ENCODE peak calls at places on chromosome 5, in seven cellular contexts. One of them, this sample, is unnamed.

GRCh38 chr5:141806626-141807025 is 71.6 kb downstream of the PCDH1 start:
- DNase-seq in glutamatergic neuron: no peak
- DNase-seq in cardiac muscle cell: no peak
- DNase-seq in choroid plexus epithelial cell: no peak
- DNase-seq in A549: no peak
- DNase-seq in progenitor cell of endocrine pancreas: no peak
- DNase-seq in GM20000: no peak
- DNase-seq in this sample: no peak

GRCh38 chr5:107463731-107464130 is 207.0 kb downstream of the EFNA5 start:
- DNase-seq in glutamatergic neuron: no peak
- DNase-seq in cardiac muscle cell: no peak
- DNase-seq in choroid plexus epithelial cell: no peak
- DNase-seq in A549: no peak
- DNase-seq in progenitor cell of endocrine pancreas: no peak
- DNase-seq in GM20000: no peak
- DNase-seq in this sample: no peak

GRCh38 chr5:61482980-61483379 is 150.9 kb downstream of the ZSWIM6 start:
- DNase-seq in glutamatergic neuron: no peak
- DNase-seq in cardiac muscle cell: no peak
- DNase-seq in choroid plexus epithelial cell: no peak
- DNase-seq in A549: no peak
- DNase-seq in progenitor cell of endocrine pancreas: no peak
- DNase-seq in GM20000: no peak
- DNase-seq in this sample: no peak

GRCh38 chr5:19928556-19929421 is 59.2 kb downstream of the CDH18 start:
- DNase-seq in glutamatergic neuron: no peak
- DNase-seq in cardiac muscle cell: peak
- DNase-seq in choroid plexus epithelial cell: peak
- DNase-seq in A549: peak
- DNase-seq in progenitor cell of endocrine pancreas: no peak
- DNase-seq in GM20000: no peak
- DNase-seq in this sample: no peak

GRCh38 chr5:140549237-140550144 is 2.0 kb downstream of the EIF4EBP3 start:
- DNase-seq in glutamatergic neuron: no peak
- DNase-seq in cardiac muscle cell: peak
- DNase-seq in choroid plexus epithelial cell: peak
- DNase-seq in A549: no peak
- DNase-seq in progenitor cell of endocrine pancreas: no peak
- DNase-seq in GM20000: no peak
- DNase-seq in this sample: no peak

GRCh38 chr5:97501965-97502305 is 318.9 kb upstream of the RIOK2 start:
- DNase-seq in glutamatergic neuron: no peak
- DNase-seq in cardiac muscle cell: peak
- DNase-seq in choroid plexus epithelial cell: peak
- DNase-seq in A549: no peak
- DNase-seq in progenitor cell of endocrine pancreas: no peak
- DNase-seq in GM20000: no peak
- DNase-seq in this sample: no peak

GRCh38 chr5:89071941-89072331 is 189.0 kb upstream of the MEF2C start:
- DNase-seq in glutamatergic neuron: no peak
- DNase-seq in cardiac muscle cell: no peak
- DNase-seq in choroid plexus epithelial cell: no peak
- DNase-seq in A549: no peak
- DNase-seq in progenitor cell of endocrine pancreas: no peak
- DNase-seq in GM20000: peak
- DNase-seq in this sample: peak

GRCh38 chr5:157312492-157312891 is 46.6 kb downstream of the CYFIP2 start:
- DNase-seq in glutamatergic neuron: peak
- DNase-seq in cardiac muscle cell: peak
- DNase-seq in choroid plexus epithelial cell: peak
- DNase-seq in A549: peak
- DNase-seq in progenitor cell of endocrine pancreas: peak
- DNase-seq in GM20000: peak
- DNase-seq in this sample: peak

GRCh38 chr5:151248651-151249050 is 4.3 kb upstream of the GM2A start:
- DNase-seq in glutamatergic neuron: no peak
- DNase-seq in cardiac muscle cell: no peak
- DNase-seq in choroid plexus epithelial cell: no peak
- DNase-seq in A549: no peak
- DNase-seq in progenitor cell of endocrine pancreas: no peak
- DNase-seq in GM20000: no peak
- DNase-seq in this sample: no peak

GRCh38 chr5:137563646-137564474 is 64.7 kb upstream of the SPOCK1 start:
- DNase-seq in glutamatergic neuron: no peak
- DNase-seq in cardiac muscle cell: peak
- DNase-seq in choroid plexus epithelial cell: peak
- DNase-seq in A549: no peak
- DNase-seq in progenitor cell of endocrine pancreas: no peak
- DNase-seq in GM20000: no peak
- DNase-seq in this sample: no peak

GRCh38 chr5:77379558-77380061 is 112.5 kb downstream of the WDR41 start:
- DNase-seq in glutamatergic neuron: no peak
- DNase-seq in cardiac muscle cell: no peak
- DNase-seq in choroid plexus epithelial cell: no peak
- DNase-seq in A549: no peak
- DNase-seq in progenitor cell of endocrine pancreas: no peak
- DNase-seq in GM20000: peak
- DNase-seq in this sample: peak

GRCh38 chr5:109693535-109694152 is 3.9 kb downstream of the MAN2A1 start:
- DNase-seq in glutamatergic neuron: no peak
- DNase-seq in cardiac muscle cell: peak
- DNase-seq in choroid plexus epithelial cell: peak
- DNase-seq in A549: no peak
- DNase-seq in progenitor cell of endocrine pancreas: no peak
- DNase-seq in GM20000: no peak
- DNase-seq in this sample: no peak

GRCh38 chr5:153050496-153051179 is 439.8 kb upstream of the GRIA1 start:
- DNase-seq in glutamatergic neuron: no peak
- DNase-seq in cardiac muscle cell: no peak
- DNase-seq in choroid plexus epithelial cell: no peak
- DNase-seq in A549: no peak
- DNase-seq in progenitor cell of endocrine pancreas: no peak
- DNase-seq in GM20000: no peak
- DNase-seq in this sample: no peak

GRCh38 chr5:88785396-88786216 is 97.4 kb downstream of the MEF2C start:
- DNase-seq in glutamatergic neuron: no peak
- DNase-seq in cardiac muscle cell: peak
- DNase-seq in choroid plexus epithelial cell: peak
- DNase-seq in A549: peak
- DNase-seq in progenitor cell of endocrine pancreas: no peak
- DNase-seq in GM20000: no peak
- DNase-seq in this sample: no peak

DNA sequence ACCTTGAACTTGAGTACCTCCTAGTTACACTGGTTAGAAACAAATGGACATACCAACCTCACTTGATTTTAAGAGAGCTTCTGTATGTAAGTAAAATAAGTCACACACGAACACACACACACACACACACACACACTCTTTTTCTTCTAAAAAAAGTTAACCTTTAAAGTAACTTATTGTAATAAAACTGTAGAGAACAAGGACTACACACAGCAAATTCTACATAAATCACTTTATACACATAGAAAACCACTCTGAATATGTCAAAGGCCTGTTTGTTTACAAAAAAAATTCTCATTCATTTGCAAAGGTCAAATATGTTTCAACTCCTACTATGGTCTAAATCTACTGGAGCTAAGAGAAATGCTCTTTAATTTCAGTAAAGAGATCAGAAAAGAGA is 29.1 kb downstream of the GIN1 start:
- DNase-seq in glutamatergic neuron: no peak
- DNase-seq in cardiac muscle cell: no peak
- DNase-seq in choroid plexus epithelial cell: no peak
- DNase-seq in A549: no peak
- DNase-seq in progenitor cell of endocrine pancreas: no peak
- DNase-seq in GM20000: no peak
- DNase-seq in this sample: no peak
- TF ChIP-seq CTCF in glutamatergic neuron: no peak
- TF ChIP-seq CTCF in cardiac muscle cell: no peak
- TF ChIP-seq CTCF in choroid plexus epithelial cell: no peak
- TF ChIP-seq CTCF in A549: no peak
- TF ChIP-seq CTCF in progenitor cell of endocrine pancreas: no peak
- TF ChIP-seq CTCF in GM20000: no peak
- TF ChIP-seq CTCF in this sample: no peak

GRCh38 chr5:169871816-169872215 is 108.5 kb downstream of the INSYN2B start:
- DNase-seq in glutamatergic neuron: no peak
- DNase-seq in cardiac muscle cell: no peak
- DNase-seq in choroid plexus epithelial cell: peak
- DNase-seq in A549: no peak
- DNase-seq in progenitor cell of endocrine pancreas: no peak
- DNase-seq in GM20000: no peak
- DNase-seq in this sample: no peak
- TF ChIP-seq CTCF in glutamatergic neuron: no peak
- TF ChIP-seq CTCF in cardiac muscle cell: no peak
- TF ChIP-seq CTCF in choroid plexus epithelial cell: no peak
- TF ChIP-seq CTCF in A549: no peak
- TF ChIP-seq CTCF in progenitor cell of endocrine pancreas: no peak
- TF ChIP-seq CTCF in GM20000: no peak
- TF ChIP-seq CTCF in this sample: no peak

GRCh38 chr5:81214848-81215247 is 18.3 kb upstream of the CKMT2 start:
- DNase-seq in glutamatergic neuron: no peak
- DNase-seq in cardiac muscle cell: no peak
- DNase-seq in choroid plexus epithelial cell: no peak
- DNase-seq in A549: no peak
- DNase-seq in progenitor cell of endocrine pancreas: no peak
- DNase-seq in GM20000: no peak
- DNase-seq in this sample: no peak
- TF ChIP-seq CTCF in glutamatergic neuron: no peak
- TF ChIP-seq CTCF in cardiac muscle cell: no peak
- TF ChIP-seq CTCF in choroid plexus epithelial cell: no peak
- TF ChIP-seq CTCF in A549: no peak
- TF ChIP-seq CTCF in progenitor cell of endocrine pancreas: no peak
- TF ChIP-seq CTCF in GM20000: no peak
- TF ChIP-seq CTCF in this sample: no peak

GRCh38 chr5:35030426-35030825 is 17.3 kb downstream of the AGXT2 start:
- DNase-seq in glutamatergic neuron: no peak
- DNase-seq in cardiac muscle cell: no peak
- DNase-seq in choroid plexus epithelial cell: no peak
- DNase-seq in A549: peak
- DNase-seq in progenitor cell of endocrine pancreas: no peak
- DNase-seq in GM20000: no peak
- DNase-seq in this sample: no peak
- TF ChIP-seq CTCF in glutamatergic neuron: no peak
- TF ChIP-seq CTCF in cardiac muscle cell: no peak
- TF ChIP-seq CTCF in choroid plexus epithelial cell: no peak
- TF ChIP-seq CTCF in A549: no peak
- TF ChIP-seq CTCF in progenitor cell of endocrine pancreas: no peak
- TF ChIP-seq CTCF in GM20000: no peak
- TF ChIP-seq CTCF in this sample: peak

DNA sequence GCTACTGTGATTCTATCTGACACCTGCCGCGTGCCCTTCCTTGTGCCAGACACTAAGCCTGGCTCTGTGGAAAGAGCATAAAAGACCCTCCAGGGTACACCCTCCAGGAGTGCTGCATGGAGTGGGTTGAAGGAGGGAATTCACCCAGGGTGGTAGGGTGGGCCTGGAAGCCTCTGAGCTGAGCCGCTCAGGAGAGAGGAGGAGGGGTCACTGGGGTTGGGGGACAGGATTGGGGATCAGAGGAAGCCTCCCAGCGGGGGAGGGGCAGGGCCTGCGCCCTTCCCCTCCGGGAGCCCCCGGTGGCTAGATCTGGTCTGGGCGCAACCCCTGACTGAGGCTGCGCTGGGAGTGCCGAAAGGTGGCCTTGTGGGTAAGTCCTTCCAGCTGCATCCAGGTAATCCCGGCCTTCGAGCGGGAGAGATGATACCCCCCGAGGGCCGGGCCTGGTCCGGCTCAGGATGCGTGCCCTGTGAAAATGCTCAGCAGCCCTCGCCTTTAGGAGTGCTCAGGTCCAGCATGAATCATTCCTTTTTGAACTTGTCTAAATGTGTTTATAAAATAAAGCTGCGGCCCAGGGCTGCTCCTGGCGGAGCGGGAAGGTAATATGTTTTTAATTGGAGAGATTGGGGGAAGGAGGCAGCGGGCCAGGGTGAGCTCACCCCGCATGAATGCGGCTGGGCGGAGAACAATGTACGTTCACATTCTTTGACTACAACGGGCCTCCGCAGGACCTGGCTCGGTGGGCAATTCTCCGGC is 118.1 kb upstream of the SMIM23 start:
- DNase-seq in glutamatergic neuron: no peak
- DNase-seq in cardiac muscle cell: peak
- DNase-seq in choroid plexus epithelial cell: peak
- DNase-seq in A549: no peak
- DNase-seq in progenitor cell of endocrine pancreas: no peak
- DNase-seq in GM20000: no peak
- DNase-seq in this sample: no peak
- TF ChIP-seq CTCF in glutamatergic neuron: no peak
- TF ChIP-seq CTCF in cardiac muscle cell: peak
- TF ChIP-seq CTCF in choroid plexus epithelial cell: peak
- TF ChIP-seq CTCF in A549: no peak
- TF ChIP-seq CTCF in progenitor cell of endocrine pancreas: no peak
- TF ChIP-seq CTCF in GM20000: no peak
- TF ChIP-seq CTCF in this sample: no peak

GRCh38 chr5:138686668-138687067 is 66.6 kb upstream of the CTNNA1 start:
- DNase-seq in glutamatergic neuron: no peak
- DNase-seq in cardiac muscle cell: peak
- DNase-seq in choroid plexus epithelial cell: peak
- DNase-seq in A549: no peak
- DNase-seq in progenitor cell of endocrine pancreas: no peak
- DNase-seq in GM20000: no peak
- DNase-seq in this sample: no peak

GRCh38 chr5:138685052-138685755 is 68.0 kb upstream of the CTNNA1 start:
- DNase-seq in glutamatergic neuron: no peak
- DNase-seq in cardiac muscle cell: no peak
- DNase-seq in choroid plexus epithelial cell: no peak
- DNase-seq in A549: no peak
- DNase-seq in progenitor cell of endocrine pancreas: no peak
- DNase-seq in GM20000: no peak
- DNase-seq in this sample: no peak
- TF ChIP-seq CTCF in glutamatergic neuron: no peak
- TF ChIP-seq CTCF in cardiac muscle cell: no peak
- TF ChIP-seq CTCF in choroid plexus epithelial cell: no peak
- TF ChIP-seq CTCF in A549: no peak
- TF ChIP-seq CTCF in progenitor cell of endocrine pancreas: no peak
- TF ChIP-seq CTCF in GM20000: no peak
- TF ChIP-seq CTCF in this sample: no peak

DNA sequence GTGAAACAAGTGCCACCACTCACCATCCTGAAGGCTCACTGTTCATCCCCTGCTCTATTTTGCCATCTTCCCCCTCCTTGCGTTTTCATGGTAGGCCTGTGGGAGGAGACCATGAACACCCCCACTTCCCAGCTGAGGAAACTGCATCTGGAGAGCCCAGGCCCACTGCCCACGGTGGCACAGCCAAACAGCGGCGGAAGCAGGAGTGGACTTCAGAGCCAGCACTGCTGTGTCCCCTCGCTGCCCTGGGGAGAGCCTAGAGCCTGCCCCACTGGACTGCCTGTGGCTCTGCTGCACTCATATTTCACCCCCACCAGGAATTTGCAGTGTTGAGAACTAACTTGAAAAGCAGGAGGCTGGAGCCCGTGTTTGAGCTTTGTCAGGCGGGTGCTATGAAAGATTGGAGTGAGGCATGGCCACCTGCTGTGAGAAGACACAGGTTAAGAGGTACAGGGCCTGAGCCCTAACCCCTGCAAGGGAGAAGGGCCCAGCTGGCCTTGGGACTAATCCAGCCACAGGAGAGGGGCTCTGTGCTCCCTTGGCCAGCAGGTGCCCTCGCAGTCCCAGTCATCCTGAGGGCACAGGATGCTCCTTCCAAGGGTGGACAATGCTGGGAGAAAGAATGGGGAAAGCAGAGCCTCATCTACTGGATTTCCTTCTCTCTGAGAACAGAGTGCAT is 79.0 kb downstream of the MACROH2A1 start:
- DNase-seq in glutamatergic neuron: no peak
- DNase-seq in cardiac muscle cell: no peak
- DNase-seq in choroid plexus epithelial cell: no peak
- DNase-seq in A549: no peak
- DNase-seq in progenitor cell of endocrine pancreas: no peak
- DNase-seq in GM20000: no peak
- DNase-seq in this sample: no peak
- TF ChIP-seq CTCF in glutamatergic neuron: no peak
- TF ChIP-seq CTCF in cardiac muscle cell: peak
- TF ChIP-seq CTCF in choroid plexus epithelial cell: peak
- TF ChIP-seq CTCF in A549: no peak
- TF ChIP-seq CTCF in progenitor cell of endocrine pancreas: peak
- TF ChIP-seq CTCF in GM20000: no peak
- TF ChIP-seq CTCF in this sample: no peak

This sample was measured in GM13977.